ENCODE peak calls at places on chromosomes 16 and 17, in five cellular contexts. V is AG10803, Q is tibial artery, F is mesendoderm, I is lower leg skin. M is an unnamed sample.

GRCh38 chr17:49638818-49639217 is 39.1 kb downstream of the SPOP start:
- DNase-seq in V (no peak), Q (no peak), F (no peak), I (no peak), M (no peak)

GRCh38 chr16:49282690-49283375 is 1.2 kb upstream of the CBLN1 start:
- DNase-seq in V (no peak), Q (no peak), F (peak), I (no peak), M (no peak)

GRCh38 chr16:35146723-35147458 is 1687.5 kb downstream of the TP53TG3F start:
- DNase-seq in V (no peak), Q (no peak), F (no peak), I (no peak), M (no peak)

GRCh38 chr17:42795465-42795864 is 3.0 kb downstream of the COA3 start:
- DNase-seq in V (no peak), Q (no peak), F (no peak), I (no peak), M (no peak)

GRCh38 chr17:35799942-35800341 is 4.5 kb upstream of the MMP28 start:
- DNase-seq in V (peak), Q (peak), F (no peak), I (no peak), M (peak)

GRCh38 chr17:69326302-69327059 is 452 bp downstream of the ABCA5 start:
- DNase-seq in V (peak), Q (no peak), F (peak), I (peak), M (no peak)

GRCh38 chr16:54397190-54397835 is 110.7 kb upstream of the IRX3 start:
- DNase-seq in V (peak), Q (no peak), F (no peak), I (no peak), M (no peak)

GRCh38 chr17:5730373-5730772 is 146.1 kb upstream of the NLRP1 start:
- DNase-seq in V (no peak), Q (no peak), F (no peak), I (no peak), M (no peak)

GRCh38 chr16:19559242-19559910 is 3.9 kb downstream of the VPS35L start:
- DNase-seq in V (peak), Q (no peak), F (peak), I (no peak), M (no peak)

GRCh38 chr16:67230809-67231660 is 4.1 kb downstream of the TMEM208 start:
- DNase-seq in V (no peak), Q (no peak), F (no peak), I (no peak), M (no peak)

GRCh38 chr16:10168258-10168657 is 14.0 kb downstream of the GRIN2A start:
- DNase-seq in V (peak), Q (no peak), F (no peak), I (no peak), M (no peak)

GRCh38 chr17:32622540-32622939 is 135.7 kb downstream of the CDK5R1 start:
- DNase-seq in V (no peak), Q (no peak), F (no peak), I (no peak), M (no peak)

GRCh38 chr17:50264263-50265113 is 9.8 kb upstream of the TMEM92 start:
- DNase-seq in V (peak), Q (peak), F (no peak), I (no peak), M (no peak)

GRCh38 chr17:76265624-76266243 is 586 bp downstream of the UBALD2 start:
- DNase-seq in V (peak), Q (peak), F (peak), I (peak), M (peak)

GRCh38 chr17:27545562-27546229 is 85.3 kb upstream of the LGALS9 start:
- DNase-seq in V (peak), Q (no peak), F (no peak), I (no peak), M (no peak)

DNA sequence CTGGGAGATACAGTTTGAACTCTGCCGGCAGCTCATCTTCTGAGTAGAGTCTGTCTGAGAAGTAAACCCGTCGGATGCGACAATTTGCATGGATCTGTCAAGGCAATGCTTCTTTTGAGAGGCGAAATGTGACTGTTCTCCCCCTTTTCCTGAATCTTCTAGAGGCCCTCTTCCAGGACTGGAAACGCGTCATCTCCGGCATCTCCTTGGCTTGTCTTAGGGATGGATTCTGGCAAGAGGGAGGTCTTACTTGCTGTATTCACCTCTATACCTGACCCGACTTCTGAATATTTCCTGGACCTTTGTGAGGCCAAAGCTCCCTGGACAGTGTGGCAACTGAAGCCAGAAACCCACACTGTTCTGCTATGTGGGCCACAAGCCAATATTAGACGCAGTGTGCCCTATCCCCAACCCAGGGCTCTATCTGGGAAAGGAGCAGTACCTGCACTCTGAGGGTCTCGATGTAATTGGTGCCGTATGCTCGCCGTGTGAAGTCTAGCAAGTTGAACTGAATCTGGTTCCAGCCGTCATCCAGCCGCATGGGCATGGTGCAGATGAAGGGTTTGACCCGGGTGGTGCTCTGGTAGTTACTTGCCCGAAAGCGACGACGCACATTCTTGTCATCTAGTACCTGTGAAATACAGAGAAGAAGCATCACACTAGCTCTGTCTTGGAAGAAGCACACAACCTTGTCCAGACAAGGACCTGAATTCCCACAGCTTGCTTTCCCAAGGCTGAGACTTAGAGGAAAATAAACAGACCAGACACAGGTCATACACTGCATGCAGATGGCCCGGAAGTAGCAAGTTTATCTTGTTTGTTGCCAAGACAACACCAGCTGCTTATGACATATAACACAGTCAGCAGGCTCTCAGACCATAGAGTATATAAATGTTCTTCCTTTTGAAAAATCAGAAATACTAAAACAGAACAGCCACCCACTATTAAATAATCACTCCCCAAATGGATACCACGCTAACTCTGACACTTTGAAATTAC is 14.1 kb downstream of the CFAP20 start:
- DNase-seq in V (peak), Q (no peak), F (no peak), I (no peak), M (no peak)
- H3K4me3 ChIP-seq in V (no peak), Q (no peak), F (no peak), I (no peak), M (no peak)

DNA sequence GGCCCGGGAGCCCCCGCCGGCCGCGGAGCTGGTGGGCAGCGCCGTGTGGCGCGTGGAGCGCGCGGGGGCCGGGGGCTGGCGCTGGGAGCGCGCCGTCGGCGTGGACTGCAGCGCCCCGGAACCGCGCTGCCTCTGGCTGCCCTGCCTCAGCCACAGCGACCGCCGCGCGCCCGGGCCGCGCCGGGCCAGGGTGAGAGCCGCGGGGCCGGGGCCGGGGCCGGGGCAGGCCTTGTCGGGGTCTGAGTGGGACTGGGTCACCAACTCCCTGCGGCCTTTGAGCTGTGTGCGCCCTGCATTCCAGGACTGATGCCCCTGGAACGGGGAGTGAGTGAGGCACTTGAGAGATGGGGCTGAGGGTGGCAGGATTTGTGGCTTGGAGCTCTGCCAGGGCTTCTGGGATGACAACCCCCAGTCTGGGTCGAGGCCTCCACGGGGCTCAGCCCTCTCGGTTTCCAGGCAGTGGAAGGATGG is 25.7 kb downstream of the ARHGAP23 start:
- DNase-seq in V (peak), Q (no peak), F (no peak), I (no peak), M (no peak)
- H3K4me3 ChIP-seq in V (peak), Q (peak), F (no peak), I (peak), M (peak)

DNA sequence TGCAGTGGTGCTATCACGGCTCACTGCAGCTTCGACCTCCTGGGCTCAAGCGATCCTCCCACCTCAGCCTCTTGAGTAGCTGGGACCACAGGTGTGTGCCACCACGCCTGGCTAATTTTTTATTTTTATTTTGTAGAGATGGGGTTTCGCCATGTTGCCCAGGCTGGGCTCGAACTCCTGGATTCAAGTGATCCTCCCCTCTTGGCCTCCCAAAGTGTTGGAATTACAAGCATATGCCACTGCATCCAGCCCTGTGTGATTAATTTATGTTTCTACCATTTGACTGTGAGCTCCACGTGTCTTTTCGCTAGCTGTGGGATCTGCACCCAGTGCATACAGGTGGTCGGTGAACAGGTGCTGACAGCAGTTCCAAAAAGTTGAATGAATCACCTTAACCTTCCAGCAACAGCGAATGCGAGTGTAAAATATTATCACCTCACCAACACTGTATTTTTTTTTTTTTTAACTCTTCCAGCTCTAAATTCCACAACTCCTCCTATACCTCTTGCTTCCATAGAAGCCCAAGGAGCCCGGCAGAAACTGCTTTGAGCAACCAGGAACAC is 481 bp upstream of the NUDT7 start:
- DNase-seq in V (no peak), Q (no peak), F (no peak), I (no peak), M (no peak)
- H3K4me3 ChIP-seq in V (peak), Q (peak), F (no peak), I (no peak), M (peak)

GRCh38 chr17:8123695-8124349 is at the start of gene HES7:
- DNase-seq in V (no peak), Q (no peak), F (peak), I (no peak), M (no peak)

GRCh38 chr17:8124350-8125195 is 667 bp upstream of the HES7 start:
- DNase-seq in V (peak), Q (no peak), F (peak), I (no peak), M (no peak)

GRCh38 chr17:8125947-8126305 is 2.0 kb upstream of the HES7 start:
- DNase-seq in V (no peak), Q (no peak), F (peak), I (no peak), M (no peak)

GRCh38 chr17:8126306-8127066 is 2.6 kb upstream of the HES7 start:
- DNase-seq in V (peak), Q (no peak), F (peak), I (no peak), M (no peak)

DNA sequence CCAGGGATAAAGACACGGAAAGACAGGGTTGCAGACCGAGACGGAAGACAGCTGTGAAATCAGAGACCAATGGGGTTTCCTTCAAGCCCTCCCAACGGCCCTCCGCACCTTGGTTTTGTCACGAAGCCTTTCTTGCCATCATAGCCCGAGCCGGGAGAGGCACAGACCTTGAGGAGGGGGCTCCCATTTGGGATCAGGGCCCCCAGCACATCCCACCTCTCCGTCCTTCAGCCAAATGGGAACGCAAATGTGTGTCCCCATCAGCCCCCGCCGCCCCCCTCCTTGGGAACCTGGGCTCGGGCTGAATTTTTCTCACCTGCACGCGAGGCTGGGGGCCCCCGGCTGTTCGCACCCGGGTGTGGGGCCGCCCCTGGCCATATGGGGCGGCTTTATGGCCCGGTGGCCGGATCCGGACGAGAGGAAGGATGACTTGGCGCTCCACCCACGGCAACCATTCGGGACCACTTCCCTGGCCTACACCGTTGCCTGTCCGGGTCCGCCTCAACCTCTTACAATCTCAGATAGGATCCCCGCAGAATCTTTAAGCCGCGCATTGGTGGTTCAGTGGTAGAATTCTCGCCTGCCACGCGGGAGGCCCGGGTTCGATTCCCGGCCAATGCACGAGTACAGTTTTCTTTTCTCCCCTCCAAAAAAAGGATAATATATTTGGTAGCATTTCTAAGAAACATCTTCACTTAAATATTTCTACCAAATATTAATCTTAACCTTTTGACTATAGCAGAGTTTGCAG is 1.5 kb upstream of the HES7 start:
- DNase-seq in V (peak), Q (peak), F (peak), I (peak), M (peak)
- H3K4me3 ChIP-seq in V (peak), Q (peak), F (peak), I (peak), M (peak)

GRCh38 chr16:64398795-64399194 is 723.1 kb downstream of the CDH11 start:
- DNase-seq in V (no peak), Q (no peak), F (no peak), I (no peak), M (no peak)
- H3K4me3 ChIP-seq in V (no peak), Q (no peak), F (no peak), I (no peak), M (no peak)

M was measured in dorsolateral prefrontal cortex.